ENCODE peak calls at places on chromosomes 6 and 20, in seven cellular contexts. O, E, R, F, N, C and K are unnamed samples. For H3K27me3, the result is how much of the 10 kb centered on the place peaks cover.

GRCh38 chr6:32529697-32530429 is at the start of gene HLA-DRB5:
- DNase-seq in O (peak), E (peak), R (peak), F (no peak), N (no peak), C (no peak), K (no peak)

GRCh38 chr6:17450825-17451224 is 57.4 kb downstream of the CAP2 start:
- DNase-seq in O (no peak), E (no peak), R (no peak), F (no peak), N (no peak), C (no peak), K (no peak)

GRCh38 chr6:81476881-81477280 is 275.6 kb downstream of the TENT5A start:
- DNase-seq in O (no peak), E (no peak), R (no peak), F (no peak), N (no peak), C (no peak), K (no peak)

GRCh38 chr20:56359212-56360132 is 698 bp downstream of the FAM210B start:
- DNase-seq in O (peak), E (no peak), R (peak), F (peak), N (peak), C (peak), K (peak)

GRCh38 chr20:61654726-61655125 is 402.7 kb downstream of the CDH4 start:
- DNase-seq in O (no peak), E (no peak), R (no peak), F (no peak), N (no peak), C (no peak), K (no peak)

GRCh38 chr20:57666106-57666833 is 43.5 kb downstream of the PMEPA1 start:
- DNase-seq in O (no peak), E (no peak), R (no peak), F (no peak), N (no peak), C (no peak), K (peak)

GRCh38 chr6:15901141-15902115 is 227.5 kb upstream of the MYLIP start:
- DNase-seq in O (peak), E (peak), R (no peak), F (no peak), N (no peak), C (peak), K (no peak)

GRCh38 chr6:54847799-54848597 is 1.4 kb downstream of the FAM83B start:
- DNase-seq in O (no peak), E (no peak), R (no peak), F (no peak), N (no peak), C (peak), K (no peak)

GRCh38 chr6:165721349-165721748 is 58.3 kb upstream of the PDE10A start:
- DNase-seq in O (no peak), E (no peak), R (no peak), F (no peak), N (no peak), C (no peak), K (no peak)

GRCh38 chr6:32148722-32149576 is 2.8 kb downstream of the PRRT1 start:
- DNase-seq in O (peak), E (no peak), R (peak), F (peak), N (peak), C (peak), K (peak)

GRCh38 chr6:15547379-15547778 is 115.4 kb downstream of the DTNBP1 start:
- DNase-seq in O (no peak), E (no peak), R (no peak), F (no peak), N (no peak), C (no peak), K (no peak)

GRCh38 chr6:35668096-35668495 is 20.6 kb downstream of the FKBP5 start:
- DNase-seq in O (no peak), E (peak), R (no peak), F (no peak), N (no peak), C (no peak), K (no peak)

GRCh38 chr6:129671442-129672344 is 38.3 kb downstream of the ARHGAP18 start:
- DNase-seq in O (peak), E (peak), R (peak), F (no peak), N (no peak), C (no peak), K (no peak)

GRCh38 chr6:106916891-106917290 is 57.6 kb downstream of the CD24 start:
- DNase-seq in O (no peak), E (no peak), R (no peak), F (no peak), N (no peak), C (no peak), K (no peak)

GRCh38 chr6:132788658-132789397 is 9.6 kb downstream of the SLC18B1 start:
- DNase-seq in O (no peak), E (no peak), R (no peak), F (no peak), N (no peak), C (no peak), K (no peak)

GRCh38 chr6:92762414-92763374 is 656.7 kb downstream of the EPHA7 start:
- DNase-seq in O (no peak), E (no peak), R (no peak), F (no peak), N (no peak), C (no peak), K (no peak)

GRCh38 chr6:4610256-4610655 is 165.9 kb upstream of the CDYL start:
- DNase-seq in O (peak), E (no peak), R (no peak), F (peak), N (peak), C (no peak), K (no peak)

GRCh38 chr6:134436281-134436815 is 118.4 kb upstream of the SGK1 start:
- DNase-seq in O (peak), E (peak), R (peak), F (peak), N (no peak), C (peak), K (peak)

GRCh38 chr6:147201885-147202515 is 2.2 kb upstream of the STXBP5 start:
- DNase-seq in O (peak), E (no peak), R (peak), F (peak), N (no peak), C (peak), K (no peak)

GRCh38 chr6:30981942-30982772 is 1.4 kb upstream of the MUC21 start:
- DNase-seq in O (peak), E (no peak), R (peak), F (no peak), N (no peak), C (peak), K (peak)

DNA sequence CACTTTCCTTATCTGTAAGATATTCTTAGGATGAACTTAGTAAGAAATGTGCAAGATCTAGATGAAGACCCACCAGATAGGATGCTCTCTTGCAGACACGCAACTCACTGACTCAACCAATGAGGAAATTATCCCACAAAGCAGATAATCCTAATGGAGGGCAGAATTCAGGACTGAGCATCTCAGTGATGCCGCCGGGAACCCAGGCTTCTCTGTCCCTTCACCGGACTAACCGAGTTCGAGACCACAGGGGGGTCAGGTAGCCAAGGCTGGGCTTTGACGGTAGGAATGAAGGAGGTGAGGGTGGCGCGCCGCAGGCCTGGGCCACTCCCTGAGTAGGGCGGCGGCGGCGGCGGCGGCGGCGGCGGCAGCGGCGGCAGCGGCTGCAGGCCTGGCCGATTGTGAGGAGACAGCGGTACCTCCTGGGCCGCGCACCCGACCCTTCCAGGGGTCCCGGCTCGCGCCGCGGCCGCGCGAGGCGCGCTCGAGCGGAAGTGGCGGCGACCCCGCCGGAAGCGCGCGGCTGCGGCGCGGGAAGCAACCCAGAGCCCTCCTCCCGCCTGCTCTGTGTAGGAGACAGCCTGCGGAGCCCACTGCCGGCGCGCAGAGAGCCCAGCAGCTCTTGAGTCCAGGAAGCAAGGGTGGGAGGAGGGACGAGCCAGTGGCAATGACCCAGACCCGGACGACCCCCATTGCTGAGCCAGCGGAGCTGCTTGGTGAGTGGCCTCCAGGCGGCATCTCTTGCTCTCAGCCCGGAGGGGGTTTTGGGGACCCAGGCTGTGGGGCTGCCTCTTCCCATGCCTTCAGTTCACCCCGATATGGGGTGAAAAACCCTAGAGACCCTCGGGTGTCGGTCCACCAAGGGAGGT is at the start of gene KHDC1:
- DNase-seq in O (peak), E (peak), R (peak), F (peak), N (peak), C (peak), K (peak)
- TF ChIP-seq CTCF in O (no peak), E (peak), R (no peak), F (no peak), N (no peak), C (peak), K (no peak)

GRCh38 chr20:22944936-22945335 is 90.2 kb upstream of the SSTR4 start:
- DNase-seq in O (no peak), E (no peak), R (no peak), F (no peak), N (no peak), C (no peak), K (no peak)
- H3K27me3 ChIP-seq in O (under half), E (under half), R (under half), F (under half), N (under half), C (under half), K (under half)

DNA sequence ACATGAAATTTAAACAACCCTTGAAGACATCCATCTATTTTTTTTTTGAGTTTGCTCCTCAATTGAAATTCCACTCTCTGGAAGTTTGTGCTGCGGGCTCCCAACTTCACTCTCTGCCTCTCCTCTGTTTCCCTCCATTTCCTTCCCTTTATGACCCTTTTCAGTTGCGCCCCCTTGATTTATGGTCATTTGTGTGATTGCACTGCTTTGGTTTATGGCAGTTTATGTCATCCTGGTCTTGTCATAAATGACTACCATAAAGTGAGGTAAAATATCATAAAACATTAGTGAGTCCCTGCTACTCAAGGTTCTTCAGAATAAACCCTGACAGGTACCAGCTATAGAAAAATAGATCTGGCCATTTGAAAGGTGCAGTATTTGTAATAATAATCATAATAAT is 348.3 kb upstream of the ZFP64 start:
- DNase-seq in O (no peak), E (no peak), R (no peak), F (no peak), N (no peak), C (peak), K (no peak)
- TF ChIP-seq CTCF in O (no peak), E (no peak), R (no peak), F (no peak), N (no peak), C (no peak), K (no peak)

GRCh38 chr6:170046786-170047626 is 243.9 kb downstream of the DLL1 start:
- DNase-seq in O (peak), E (no peak), R (peak), F (no peak), N (no peak), C (no peak), K (no peak)
- H3K27me3 ChIP-seq in O (under half), E (under half), R (under half), F (under half), N (under half), C (under half), K (under half)

GRCh38 chr20:54630582-54630981 is 155.2 kb downstream of the DOK5 start:
- DNase-seq in O (no peak), E (no peak), R (no peak), F (no peak), N (no peak), C (no peak), K (no peak)
- TF ChIP-seq CTCF in O (no peak), E (no peak), R (no peak), F (no peak), N (no peak), C (no peak), K (no peak)

DNA sequence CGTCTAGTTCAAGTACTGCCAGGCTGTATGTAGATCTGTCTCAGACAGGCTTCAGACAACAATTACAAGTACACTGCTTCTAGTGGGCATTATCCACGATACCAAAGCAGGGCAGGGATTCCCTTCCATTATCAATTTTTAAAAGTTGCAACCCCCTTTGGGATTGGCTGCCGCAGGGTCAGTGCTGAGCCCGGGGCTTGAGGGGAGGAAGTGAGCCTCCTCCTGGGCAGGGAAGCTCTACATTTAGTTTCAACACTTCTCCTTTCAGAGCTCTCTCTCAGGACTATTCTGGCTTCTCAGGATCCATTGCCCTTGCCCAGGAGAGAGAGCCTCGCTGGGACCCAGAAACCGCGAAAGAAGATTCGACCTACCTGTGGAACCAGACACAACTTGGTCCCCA is 1.5 kb downstream of the HTR1B start:
- DNase-seq in O (no peak), E (no peak), R (no peak), F (no peak), N (no peak), C (no peak), K (no peak)
- H3K27me3 ChIP-seq in O (under half), E (under half), R (under half), F (under half), N (half or more), C (under half), K (under half)

GRCh38 chr20:6827472-6827871 is 60.0 kb downstream of the BMP2 start:
- DNase-seq in O (no peak), E (no peak), R (no peak), F (no peak), N (no peak), C (no peak), K (no peak)

GRCh38 chr20:6828794-6829423 is 61.4 kb downstream of the BMP2 start:
- DNase-seq in O (peak), E (peak), R (peak), F (peak), N (peak), C (peak), K (peak)

GRCh38 chr20:6831461-6831860 is 64.0 kb downstream of the BMP2 start:
- DNase-seq in O (no peak), E (no peak), R (no peak), F (no peak), N (no peak), C (no peak), K (no peak)

GRCh38 chr20:6832811-6833210 is 65.3 kb downstream of the BMP2 start:
- DNase-seq in O (no peak), E (no peak), R (no peak), F (no peak), N (no peak), C (no peak), K (no peak)

GRCh38 chr20:6829510-6830116 is 62.1 kb downstream of the BMP2 start:
- DNase-seq in O (no peak), E (no peak), R (no peak), F (no peak), N (no peak), C (no peak), K (no peak)
- TF ChIP-seq CTCF in O (no peak), E (no peak), R (no peak), F (no peak), N (no peak), C (peak), K (no peak)

GRCh38 chr6:328184-328670 is 35.9 kb downstream of the DUSP22 start:
- DNase-seq in O (peak), E (peak), R (peak), F (peak), N (no peak), C (peak), K (no peak)
- H3K27me3 ChIP-seq in O (under half), E (under half), R (under half), F (under half), N (under half), C (under half), K (under half)